ENCODE peak calls at places on chromosomes 11 and 22, in five cellular contexts. O is activated CD4-positive, CD25-positive, alpha-beta regulatory T cell treated with anti-CD3 and anti-CD28 coated beads, Interleukin-2, amount 50 U/mL, for 16 hours; P is HFF-Myc; X is astrocyte of the cerebellum; L is EL. F is an unnamed sample.

GRCh38 chr11:70132641-70133040 is 54.5 kb downstream of the ANO1 start:
- DNase-seq in O (no peak), P (no peak), X (no peak), L (no peak), F (no peak)

GRCh38 chr11:17544181-17544622 is at the start of gene USH1C:
- DNase-seq in O (no peak), P (no peak), X (no peak), L (no peak), F (peak)

GRCh38 chr11:11857769-11858168 is 16.0 kb downstream of the USP47 start:
- DNase-seq in O (no peak), P (no peak), X (no peak), L (no peak), F (no peak)

GRCh38 chr11:65456418-65456817 is 33.8 kb downstream of the NEAT1 start:
- DNase-seq in O (no peak), P (no peak), X (no peak), L (peak), F (no peak)

GRCh38 chr11:132988381-132988780 is 543.9 kb downstream of the OPCML start:
- DNase-seq in O (no peak), P (no peak), X (no peak), L (no peak), F (no peak)

GRCh38 chr11:96207459-96208449 is 135.2 kb downstream of the MAML2 start:
- DNase-seq in O (no peak), P (no peak), X (no peak), L (peak), F (no peak)

GRCh38 chr22:32557424-32557823 is 82.8 kb downstream of the FBXO7 start:
- DNase-seq in O (no peak), P (no peak), X (no peak), L (no peak), F (no peak)

GRCh38 chr11:122491486-122491885 is 164.0 kb upstream of the UBASH3B start:
- DNase-seq in O (no peak), P (peak), X (no peak), L (peak), F (no peak)

GRCh38 chr11:11306855-11307254 is 46.2 kb downstream of the CSNK2A3 start:
- DNase-seq in O (no peak), P (no peak), X (no peak), L (no peak), F (no peak)

GRCh38 chr11:95345651-95346050 is 114.6 kb upstream of the SESN3 start:
- DNase-seq in O (no peak), P (no peak), X (no peak), L (no peak), F (no peak)

GRCh38 chr22:24144471-24145115 is 36.7 kb upstream of the SUSD2 start:
- DNase-seq in O (no peak), P (no peak), X (no peak), L (no peak), F (no peak)